ENCODE peak calls at places on chromosomes 2 and 18, in six cellular contexts. O is IMR-90, H is mesendoderm, P is mesenchymal stem cell, K is neuronal stem cell, C is H1. Z is an unnamed sample.

GRCh38 chr2:151277011-151277410 is 12.5 kb downstream of the NMI start:
- DNase-seq in O (no peak), P (no peak), C (no peak), H (no peak), K (no peak), Z (no peak)

GRCh38 chr2:190879474-190880373 is 897 bp upstream of the GLS start:
- DNase-seq in H (no peak), O (no peak), K (no peak), P (no peak), C (no peak), Z (no peak)

GRCh38 chr2:232882505-232883115 is 12.5 kb downstream of the SNORC start:
- DNase-seq in C (no peak), P (no peak), O (no peak), K (no peak), H (no peak), Z (no peak)

GRCh38 chr2:185144159-185144919 is 546.0 kb downstream of the ZNF804A start:
- DNase-seq in K (no peak), C (no peak), O (no peak), H (no peak), P (no peak), Z (no peak)

GRCh38 chr18:1003499-1003898 is 98.8 kb downstream of the ADCYAP1 start:
- DNase-seq in P (no peak), O (no peak), H (no peak), K (no peak), C (no peak), Z (no peak)

GRCh38 chr2:229261599-229261998 is 9.5 kb downstream of the PID1 start:
- DNase-seq in P (no peak), C (no peak), O (no peak), K (no peak), H (no peak), Z (no peak)

GRCh38 chr2:179554639-179555038 is 290.0 kb upstream of the SESTD1 start:
- DNase-seq in O (no peak), K (no peak), H (no peak), C (no peak), P (no peak), Z (no peak)

GRCh38 chr2:133044556-133044955 is 374.6 kb upstream of the LYPD1 start:
- DNase-seq in K (no peak), C (no peak), H (no peak), P (no peak), O (no peak), Z (no peak)

GRCh38 chr2:19496646-19497045 is 138.2 kb upstream of the OSR1 start:
- DNase-seq in K (no peak), H (no peak), C (no peak), O (no peak), P (no peak), Z (no peak)

GRCh38 chr2:20424300-20425290 is 22.3 kb upstream of the RHOB start:
- DNase-seq in O (peak), C (no peak), K (no peak), H (peak), P (peak), Z (no peak)

GRCh38 chr18:2036136-2036535 is 535.2 kb downstream of the METTL4 start:
- DNase-seq in K (no peak), C (no peak), O (no peak), H (no peak), P (no peak), Z (no peak)

GRCh38 chr2:86044614-86045013 is 61.1 kb downstream of the POLR1A start:
- DNase-seq in K (no peak), C (no peak), H (no peak), P (no peak), O (no peak), Z (no peak)

GRCh38 chr2:216950547-216950946 is 90.7 kb upstream of the TNP1 start:
- DNase-seq in O (no peak), P (no peak), K (no peak), H (no peak), C (no peak), Z (no peak)

DNA sequence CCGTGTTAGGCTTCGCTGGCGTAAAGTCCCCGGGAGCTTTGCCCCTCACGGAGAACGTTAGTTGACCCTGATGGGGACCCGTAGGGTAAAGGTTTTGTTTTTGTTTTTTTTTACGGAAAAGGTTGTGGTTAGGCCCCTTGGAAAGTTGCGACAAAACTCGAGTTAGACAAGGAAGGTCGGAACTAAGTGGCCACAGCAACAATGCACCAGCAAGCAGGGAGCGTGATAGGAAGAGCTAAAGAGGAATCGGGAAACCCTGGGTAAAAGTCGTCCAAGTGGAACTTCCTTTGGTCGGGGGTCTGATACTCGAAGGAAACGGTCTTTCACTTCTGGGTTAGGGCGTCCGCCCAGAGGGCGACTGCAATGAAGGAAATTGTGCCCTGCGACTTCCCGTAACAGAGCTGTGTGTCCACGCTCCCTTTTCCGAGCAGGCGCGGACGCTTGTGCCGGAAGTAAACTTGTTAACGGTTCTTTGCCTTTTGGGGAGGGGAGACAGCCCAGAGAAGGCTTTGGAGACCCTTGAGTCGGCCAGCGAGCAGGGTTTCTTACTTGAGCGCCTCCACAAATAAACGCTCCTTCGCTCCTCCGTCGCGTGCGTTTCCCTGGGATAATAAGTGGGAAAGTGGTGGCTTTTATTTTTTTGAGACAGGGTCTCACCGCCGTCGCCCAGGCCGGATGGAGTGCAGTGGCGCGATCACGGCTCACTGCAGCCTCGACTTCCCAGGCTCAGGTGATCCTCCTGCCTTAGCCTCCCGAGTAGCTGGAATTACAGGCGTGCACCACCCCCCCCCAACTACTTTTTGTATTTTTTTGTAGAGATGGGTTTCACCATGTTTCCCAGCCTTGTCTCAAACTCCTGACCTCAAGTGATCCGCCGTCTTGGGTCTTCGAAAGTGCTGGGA is 641 bp upstream of the CLASP1 start:
- DNase-seq in C (peak), H (peak), P (peak), K (peak), O (peak), Z (peak)
- H2BK5ac ChIP-seq in C (peak), H (peak), P (peak), K (peak), O (peak), Z (peak)

GRCh38 chr2:28586864-28587263 is 91.0 kb downstream of the PLB1 start:
- DNase-seq in C (no peak), K (no peak), P (no peak), O (no peak), H (no peak), Z (no peak)
- H3K4me3 ChIP-seq in C (no peak), K (no peak), P (no peak), O (no peak), H (no peak), Z (no peak)

GRCh38 chr2:84908948-84909713 is 3.7 kb downstream of the TMSB10 start:
- DNase-seq in C (no peak), H (no peak), K (no peak), P (no peak), O (no peak), Z (no peak)
- H3K23ac ChIP-seq in C (no peak), H (no peak), K (peak), P (no peak), O (no peak), Z (peak)

GRCh38 chr2:263774-264492 is at the start of gene SH3YL1:
- DNase-seq in C (no peak), P (no peak), O (no peak), H (peak), K (no peak), Z (peak)
- H2BK5ac ChIP-seq in C (peak), P (peak), O (peak), H (peak), K (peak), Z (peak)

DNA sequence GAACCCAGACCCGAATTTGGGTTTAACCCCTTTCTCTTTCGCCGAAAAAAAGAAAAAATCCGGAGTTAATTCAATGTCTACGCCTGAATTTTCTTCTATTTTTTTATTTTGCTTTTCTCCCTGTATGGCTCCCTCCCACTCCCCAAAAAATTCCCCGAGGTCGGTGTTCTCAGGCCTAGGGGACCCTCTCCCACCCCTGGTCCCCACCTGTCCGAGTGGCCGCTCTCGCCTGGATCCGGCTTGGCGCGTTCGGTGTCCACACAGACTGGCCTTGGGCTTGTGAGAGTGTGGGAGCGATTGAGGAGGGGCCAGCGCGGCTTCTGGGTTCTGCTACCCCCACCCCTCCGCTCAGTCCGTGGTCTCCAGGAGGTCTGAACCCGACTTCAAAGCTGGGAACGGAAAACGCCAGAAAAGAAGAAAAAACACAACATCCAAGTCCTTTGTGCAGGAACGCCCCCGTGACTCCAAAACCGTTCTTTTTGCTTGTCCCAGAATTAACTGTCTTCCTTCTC is 5.7 kb upstream of the EN1 start:
- DNase-seq in H (no peak), C (peak), O (no peak), K (no peak), P (no peak), Z (no peak)
- H3K4me3 ChIP-seq in H (no peak), C (peak), O (no peak), K (no peak), P (peak), Z (peak)

GRCh38 chr2:239662413-239663120 is 261.7 kb upstream of the HDAC4 start:
- DNase-seq in H (peak), C (no peak), K (no peak), P (no peak), O (no peak), Z (no peak)
- H3K23ac ChIP-seq in H (no peak), C (no peak), K (no peak), P (no peak), O (no peak), Z (no peak)

GRCh38 chr2:236162031-236162803 is 6.0 kb downstream of the GBX2 start:
- DNase-seq in O (no peak), H (no peak), P (no peak), C (peak), K (peak), Z (no peak)

GRCh38 chr2:236164201-236164982 is 3.8 kb downstream of the GBX2 start:
- DNase-seq in O (no peak), K (peak), P (peak), H (peak), C (peak), Z (no peak)

GRCh38 chr2:236164983-236165301 is 3.2 kb downstream of the GBX2 start:
- DNase-seq in K (no peak), O (no peak), C (no peak), P (no peak), H (no peak), Z (no peak)

GRCh38 chr2:236162804-236163482 is 5.2 kb downstream of the GBX2 start:
- DNase-seq in P (no peak), C (no peak), H (no peak), O (no peak), K (peak), Z (no peak)

DNA sequence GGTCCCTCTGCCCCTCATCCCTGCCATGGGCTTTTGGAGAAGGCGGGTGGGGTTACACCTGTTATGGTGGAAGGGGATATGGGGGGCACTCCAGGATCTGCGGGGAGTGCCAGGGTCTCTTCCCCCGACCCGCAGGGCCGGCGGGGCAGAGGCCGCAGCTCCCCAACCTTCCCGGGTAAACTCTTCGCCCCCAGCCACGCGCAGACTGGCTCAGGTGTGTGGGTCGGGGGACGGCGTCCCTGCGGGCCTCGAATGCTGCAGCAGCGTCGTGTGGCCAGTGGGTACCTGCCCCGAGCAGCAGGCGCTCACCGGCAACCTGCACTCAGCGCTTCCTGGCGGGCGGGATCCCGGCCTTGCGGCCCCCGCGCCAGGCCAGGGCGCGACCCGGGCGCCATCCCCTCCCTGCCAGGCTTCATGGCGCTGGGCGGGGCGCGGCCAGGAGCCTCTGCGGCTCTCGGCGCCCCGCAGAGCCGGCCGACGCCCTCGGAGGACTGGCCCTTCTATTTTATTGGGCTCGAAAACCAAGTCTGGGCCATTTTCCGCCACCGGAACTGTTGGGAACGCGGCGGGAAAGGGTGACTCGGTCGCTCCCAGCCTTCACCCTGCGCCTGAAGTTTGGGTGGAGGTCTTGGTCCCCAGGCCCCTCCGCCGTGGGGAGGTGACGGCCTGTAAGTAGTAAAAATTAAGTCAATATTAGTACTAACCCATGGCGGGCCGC is 4.5 kb downstream of the GBX2 start:
- DNase-seq in H (no peak), K (peak), O (no peak), C (peak), P (no peak), Z (no peak)
- H2BK5ac ChIP-seq in H (no peak), K (peak), O (no peak), C (peak), P (no peak), Z (no peak)

GRCh38 chr2:160420711-160421110 is 72.9 kb downstream of the RBMS1 start:
- DNase-seq in C (no peak), O (no peak), H (no peak), P (no peak), K (no peak), Z (no peak)

GRCh38 chr2:160417745-160418397 is 75.7 kb downstream of the RBMS1 start:
- DNase-seq in O (peak), H (no peak), K (no peak), C (no peak), P (peak), Z (no peak)

GRCh38 chr2:160418853-160419252 is 74.8 kb downstream of the RBMS1 start:
- DNase-seq in H (no peak), O (no peak), K (no peak), C (no peak), P (no peak), Z (no peak)

GRCh38 chr2:160418398-160418765 is 75.2 kb downstream of the RBMS1 start:
- DNase-seq in H (no peak), C (no peak), K (no peak), O (no peak), P (no peak), Z (no peak)

DNA sequence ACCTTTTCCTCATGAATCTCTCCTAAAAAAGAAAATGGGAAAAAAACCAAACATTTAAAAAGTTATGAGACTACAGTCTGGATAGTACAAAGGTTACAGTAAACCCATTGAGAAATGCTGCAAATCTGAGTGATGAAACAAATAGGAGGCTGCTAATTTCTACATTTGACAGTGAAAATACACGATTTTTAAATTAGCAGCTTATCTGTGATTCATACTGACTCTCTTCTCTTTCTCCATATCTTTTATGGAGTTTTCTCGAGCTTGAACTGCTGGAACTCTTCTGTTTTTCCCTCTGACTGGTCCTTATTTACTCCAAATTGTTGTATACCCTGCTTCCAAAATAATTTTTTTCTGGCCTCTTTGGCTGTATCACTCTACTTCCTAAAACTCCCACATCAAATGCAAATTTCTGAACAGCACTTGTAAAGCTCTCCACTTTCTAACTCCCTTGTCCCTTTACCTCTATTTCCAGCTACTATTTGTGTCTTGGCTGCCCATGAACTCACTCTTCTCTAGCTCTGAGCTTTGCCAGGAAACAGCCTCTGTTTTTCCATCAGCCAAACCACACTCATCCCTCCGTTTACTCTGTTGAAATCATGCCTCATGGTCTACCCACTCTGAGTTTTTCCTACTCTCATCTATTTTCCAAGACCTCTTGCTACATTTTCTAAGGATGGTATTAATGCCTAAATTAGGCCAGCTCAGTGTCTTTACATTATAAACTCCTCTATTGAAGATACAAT is 73.7 kb downstream of the RBMS1 start:
- DNase-seq in C (no peak), P (peak), K (no peak), H (no peak), O (peak), Z (no peak)
- H3K4me3 ChIP-seq in C (no peak), P (peak), K (no peak), H (no peak), O (no peak), Z (no peak)